ENCODE peak calls at places on chromosomes 7 and 10, in five cellular contexts. N is HCT116, O is stomach, A is GM23338, B is SK-N-SH. S is an unnamed sample.

GRCh38 chr7:158244873-158245723 is 342.5 kb downstream of the PTPRN2 start:
- DNase-seq in N (no peak), O (peak; percentile 22), A (no peak), B (no peak), S (no peak)

GRCh38 chr7:150949564-150949963 is 28.6 kb downstream of the KCNH2 start:
- DNase-seq in N (no peak), O (no peak), A (no peak), B (peak; percentile 88), S (peak; percentile 35)

GRCh38 chr7:17041324-17041723 is 159.5 kb upstream of the AGR3 start:
- DNase-seq in N (no peak), O (no peak), A (no peak), B (no peak), S (no peak)

GRCh38 chr7:3955751-3956696 is 655.0 kb downstream of the SDK1 start:
- DNase-seq in N (no peak), O (no peak), A (no peak), B (no peak), S (no peak)

GRCh38 chr10:71856619-71857018 is 5.6 kb upstream of the PSAP start:
- DNase-seq in N (no peak), O (no peak), A (no peak), B (no peak), S (no peak)

GRCh38 chr10:78456649-78457400 is 423.2 kb downstream of the RPS24 start:
- DNase-seq in N (no peak), O (no peak), A (no peak), B (no peak), S (no peak)

GRCh38 chr7:111364413-111364812 is 197.9 kb downstream of the IMMP2L start:
- DNase-seq in N (no peak), O (no peak), A (no peak), B (no peak), S (no peak)

GRCh38 chr10:33600381-33600780 is 265.9 kb upstream of the NRP1 start:
- DNase-seq in N (no peak), O (no peak), A (no peak), B (no peak), S (no peak)

GRCh38 chr10:3848005-3848767 is 63.2 kb upstream of the KLF6 start:
- DNase-seq in N (no peak), O (no peak), A (no peak), B (no peak), S (no peak)

GRCh38 chr7:5702876-5703571 is 78.4 kb downstream of the RNF216 start:
- DNase-seq in N (peak; percentile 24), O (no peak), A (no peak), B (no peak), S (no peak)

GRCh38 chr7:128963327-128963757 is 25.6 kb downstream of the IRF5 start:
- DNase-seq in N (no peak), O (no peak), A (no peak), B (no peak), S (no peak)

GRCh38 chr10:1093696-1094095 is 37.5 kb downstream of the WDR37 start:
- DNase-seq in N (no peak), O (no peak), A (no peak), B (no peak), S (peak; percentile 10)

GRCh38 chr7:92135100-92135429 is 788 bp upstream of the CYP51A1 start:
- DNase-seq in N (no peak), O (peak; percentile 28), A (peak; percentile 39), B (peak; percentile 53), S (no peak)

GRCh38 chr10:126242352-126243260 is 145.7 kb downstream of the ADAM12 start:
- DNase-seq in N (no peak), O (no peak), A (no peak), B (peak; percentile 80), S (no peak)

GRCh38 chr7:18467011-18467410 is 28.5 kb upstream of the HDAC9 start:
- DNase-seq in N (no peak), O (no peak), A (no peak), B (no peak), S (no peak)

GRCh38 chr7:92723978-92724377 is 112.4 kb downstream of the CDK6 start:
- DNase-seq in N (no peak), O (no peak), A (peak; percentile 72), B (no peak), S (no peak)

GRCh38 chr10:80542053-80542452 is 4.4 kb downstream of the SH2D4B start:
- DNase-seq in N (no peak), O (no peak), A (no peak), B (no peak), S (no peak)

GRCh38 chr10:86287966-86288579 is 78.5 kb downstream of the GRID1 start:
- DNase-seq in N (no peak), O (peak; percentile 19), A (no peak), B (peak; percentile 3), S (peak; percentile 12)

GRCh38 chr7:140225562-140226249 is 48.9 kb upstream of the KDM7A start:
- DNase-seq in N (no peak), O (no peak), A (no peak), B (no peak), S (no peak)

GRCh38 chr10:35040761-35041501 is 49.2 kb downstream of the CUL2 start:
- DNase-seq in N (peak; percentile 75), O (no peak), A (peak; percentile 57), B (no peak), S (no peak)

GRCh38 chr10:68403701-68404100 is 3.4 kb downstream of the RUFY2 start:
- DNase-seq in N (no peak), O (no peak), A (no peak), B (no peak), S (no peak)

GRCh38 chr7:24831240-24831639 is 74.0 kb upstream of the GSDME start:
- DNase-seq in N (no peak), O (no peak), A (no peak), B (no peak), S (no peak)

GRCh38 chr10:90644165-90644564 is 213.7 kb downstream of the HTR7 start:
- DNase-seq in N (no peak), O (no peak), A (no peak), B (no peak), S (no peak)

GRCh38 chr7:28076421-28077163 is 104.0 kb downstream of the JAZF1 start:
- DNase-seq in N (no peak), O (no peak), A (no peak), B (peak; percentile 44), S (no peak)

GRCh38 chr7:106062521-106062931 is 49.6 kb downstream of the SYPL1 start:
- DNase-seq in N (no peak), O (no peak), A (no peak), B (no peak), S (no peak)

GRCh38 chr7:36598056-36598675 is 126.1 kb downstream of the AOAH start:
- DNase-seq in N (no peak), O (no peak), A (no peak), B (no peak), S (no peak)

GRCh38 chr7:141115949-141116348 is 42.1 kb downstream of the TMEM178B start:
- DNase-seq in N (no peak), O (no peak), A (no peak), B (no peak), S (no peak)

GRCh38 chr7:116139007-116139406 is 71.3 kb upstream of the TES start:
- DNase-seq in N (no peak), O (no peak), A (no peak), B (no peak), S (no peak)

GRCh38 chr10:130236711-130237110 is 100.5 kb downstream of the GLRX3 start:
- DNase-seq in N (no peak), O (peak; percentile 4), A (no peak), B (no peak), S (no peak)

GRCh38 chr7:47714669-47715607 is 133.0 kb upstream of the TNS3 start:
- DNase-seq in N (no peak), O (no peak), A (no peak), B (no peak), S (no peak)

GRCh38 chr7:42726066-42726785 is 185.6 kb downstream of the C7orf25 start:
- DNase-seq in N (no peak), O (no peak), A (no peak), B (no peak), S (no peak)

GRCh38 chr7:13144622-13145021 is 457.2 kb downstream of the ARL4A start:
- DNase-seq in N (no peak), O (no peak), A (no peak), B (no peak), S (no peak)

GRCh38 chr10:103517234-103518085 is 24.0 kb downstream of the NEURL1 start:
- DNase-seq in N (no peak), O (peak; percentile 8), A (no peak), B (peak; percentile 1), S (no peak)

GRCh38 chr10:76242956-76243355 is 811.5 kb downstream of the LRMDA start:
- DNase-seq in N (no peak), O (no peak), A (no peak), B (no peak), S (no peak)

GRCh38 chr10:89295597-89295996 is 6.2 kb upstream of the IFIT2 start:
- DNase-seq in N (no peak), O (no peak), A (no peak), B (no peak), S (no peak)
- TF ChIP-seq POLR2AphosphoS5 in N (no peak), O (no peak), A (no peak), B (no peak), S (no peak)

GRCh38 chr10:119251315-119251708 is 43.9 kb downstream of the GRK5 start:
- DNase-seq in N (no peak), O (no peak), A (no peak), B (no peak), S (no peak)

GRCh38 chr10:119252051-119252465 is 44.7 kb downstream of the GRK5 start:
- DNase-seq in N (no peak), O (no peak), A (no peak), B (peak; percentile 70), S (no peak)

GRCh38 chr10:119254355-119254754 is 47.0 kb downstream of the GRK5 start:
- DNase-seq in N (no peak), O (no peak), A (no peak), B (no peak), S (no peak)

GRCh38 chr10:119252470-119253151 is 45.2 kb downstream of the GRK5 start:
- DNase-seq in N (no peak), O (no peak), A (no peak), B (no peak), S (no peak)

GRCh38 chr10:119253433-119254174 is 46.2 kb downstream of the GRK5 start:
- DNase-seq in N (peak; percentile 97), O (no peak), A (peak; percentile 25), B (peak; percentile 44), S (no peak)
- TF ChIP-seq CTCF in N (no peak), O (no peak), A (no peak), B (no peak), S (peak; percentile 8)

GRCh38 chr7:34758111-34758601 is 100.1 kb downstream of the NPSR1 start:
- DNase-seq in N (no peak), O (no peak), A (no peak), B (no peak), S (no peak)
- H3K4me1 ChIP-seq in N (no peaks in the 10 kb centered on the region), O (no peaks in the 10 kb centered on the region), A (no peaks in the 10 kb centered on the region), B (peaks cover 2% of the 10 kb centered on the region), S (no peaks in the 10 kb centered on the region)

GRCh38 chr10:24929056-24929544 is 23.3 kb downstream of the PRTFDC1 start:
- DNase-seq in N (no peak), O (no peak), A (no peak), B (no peak), S (no peak)

GRCh38 chr10:24930427-24930826 is 22.0 kb downstream of the PRTFDC1 start:
- DNase-seq in N (no peak), O (no peak), A (no peak), B (no peak), S (no peak)

GRCh38 chr10:24931236-24931635 is 21.2 kb downstream of the PRTFDC1 start:
- DNase-seq in N (no peak), O (no peak), A (no peak), B (no peak), S (no peak)

GRCh38 chr10:24928163-24928562 is 24.2 kb downstream of the PRTFDC1 start:
- DNase-seq in N (no peak), O (no peak), A (no peak), B (no peak), S (no peak)

GRCh38 chr10:24929904-24930303 is 22.5 kb downstream of the PRTFDC1 start:
- DNase-seq in N (no peak), O (no peak), A (no peak), B (no peak), S (no peak)
- TF ChIP-seq POLR2AphosphoS5 in N (no peak), O (no peak), A (no peak), B (no peak), S (no peak)